ENCODE peak calls at places on chromosome 18, in eight cellular contexts. Z, P, Y, M, J, W, I and H are unnamed samples.

GRCh38 chr18:26442139-26442538 is 106.2 kb downstream of the KCTD1 start:
- DNase-seq in Z (peak; percentile 17), P (no peak), Y (no peak), M (no peak), J (no peak), W (no peak), I (no peak), H (no peak)

GRCh38 chr18:24762417-24762816 is 302.0 kb downstream of the HRH4 start:
- DNase-seq in Z (peak; percentile 36), P (no peak), Y (no peak), M (no peak), J (no peak), W (no peak), I (no peak), H (no peak)

GRCh38 chr18:24792164-24792563 is 331.7 kb downstream of the HRH4 start:
- DNase-seq in Z (no peak), P (no peak), Y (no peak), M (no peak), J (no peak), W (no peak), I (no peak), H (no peak)

GRCh38 chr18:49752095-49752457 is 61.3 kb downstream of the ACAA2 start:
- DNase-seq in Z (no peak), P (no peak), Y (no peak), M (no peak), J (no peak), W (no peak), I (no peak), H (no peak)

GRCh38 chr18:71036783-71037182 is 747.9 kb downstream of the SOCS6 start:
- DNase-seq in Z (no peak), P (no peak), Y (peak; percentile 9), M (no peak), J (peak; percentile 81), W (no peak), I (peak; percentile 75), H (no peak)

GRCh38 chr18:48553236-48553635 is 14.4 kb downstream of the CTIF start:
- DNase-seq in Z (peak; percentile 52), P (no peak), Y (no peak), M (no peak), J (no peak), W (no peak), I (no peak), H (no peak)

GRCh38 chr18:22470511-22471181 is 52.9 kb upstream of the CTAGE1 start:
- DNase-seq in Z (no peak), P (no peak), Y (peak; percentile 55), M (peak; percentile 36), J (no peak), W (no peak), I (no peak), H (no peak)

GRCh38 chr18:27599202-27599829 is 414.2 kb upstream of the CHST9 start:
- DNase-seq in Z (peak; percentile 33), P (peak; percentile 32), Y (peak; percentile 38), M (no peak), J (peak; percentile 65), W (peak; percentile 4), I (no peak), H (peak; percentile 69)

GRCh38 chr18:54359233-54359632 is 1.5 kb downstream of the C18orf54 start:
- DNase-seq in Z (peak; percentile 1), P (no peak), Y (no peak), M (no peak), J (peak; percentile 19), W (no peak), I (no peak), H (no peak)

GRCh38 chr18:9719421-9719981 is 11.4 kb downstream of the RAB31 start:
- DNase-seq in Z (peak; percentile 69), P (no peak), Y (peak; percentile 93), M (no peak), J (peak; percentile 85), W (peak; percentile 65), I (peak; percentile 82), H (no peak)

GRCh38 chr18:49041677-49042570 is 91.2 kb upstream of the SMAD7 start:
- DNase-seq in Z (peak; percentile 62), P (no peak), Y (peak; percentile 57), M (no peak), J (peak; percentile 78), W (no peak), I (no peak), H (no peak)

GRCh38 chr18:50569930-50570329 is 10.0 kb downstream of the MAPK4 start:
- DNase-seq in Z (no peak), P (no peak), Y (no peak), M (no peak), J (no peak), W (no peak), I (no peak), H (no peak)

GRCh38 chr18:46755315-46756171 is 1.3 kb downstream of the ST8SIA5 start:
- DNase-seq in Z (no peak), P (no peak), Y (no peak), M (no peak), J (no peak), W (no peak), I (peak; percentile 3), H (no peak)

GRCh38 chr18:80009661-80010550 is 21.5 kb upstream of the TXNL4A start:
- DNase-seq in Z (peak; percentile 97), P (no peak), Y (peak; percentile 84), M (peak; percentile 32), J (peak; percentile 95), W (peak; percentile 94), I (peak; percentile 71), H (no peak)

GRCh38 chr18:51195602-51196115 is 1.8 kb downstream of the MEX3C start:
- DNase-seq in Z (peak; percentile 20), P (no peak), Y (peak; percentile 62), M (peak; percentile 42), J (peak; percentile 61), W (no peak), I (peak; percentile 58), H (peak; percentile 17)

GRCh38 chr18:49017813-49018552 is 67.2 kb upstream of the SMAD7 start:
- DNase-seq in Z (no peak), P (no peak), Y (no peak), M (peak; percentile 11), J (no peak), W (no peak), I (no peak), H (no peak)

GRCh38 chr18:48866028-48866733 is 84.6 kb downstream of the SMAD7 start:
- DNase-seq in Z (peak; percentile 79), P (no peak), Y (peak; percentile 24), M (peak; percentile 69), J (no peak), W (peak; percentile 76), I (no peak), H (no peak)

GRCh38 chr18:49335677-49336076 is 124.8 kb downstream of the DYM start:
- DNase-seq in Z (no peak), P (no peak), Y (no peak), M (no peak), J (no peak), W (no peak), I (no peak), H (no peak)

DNA sequence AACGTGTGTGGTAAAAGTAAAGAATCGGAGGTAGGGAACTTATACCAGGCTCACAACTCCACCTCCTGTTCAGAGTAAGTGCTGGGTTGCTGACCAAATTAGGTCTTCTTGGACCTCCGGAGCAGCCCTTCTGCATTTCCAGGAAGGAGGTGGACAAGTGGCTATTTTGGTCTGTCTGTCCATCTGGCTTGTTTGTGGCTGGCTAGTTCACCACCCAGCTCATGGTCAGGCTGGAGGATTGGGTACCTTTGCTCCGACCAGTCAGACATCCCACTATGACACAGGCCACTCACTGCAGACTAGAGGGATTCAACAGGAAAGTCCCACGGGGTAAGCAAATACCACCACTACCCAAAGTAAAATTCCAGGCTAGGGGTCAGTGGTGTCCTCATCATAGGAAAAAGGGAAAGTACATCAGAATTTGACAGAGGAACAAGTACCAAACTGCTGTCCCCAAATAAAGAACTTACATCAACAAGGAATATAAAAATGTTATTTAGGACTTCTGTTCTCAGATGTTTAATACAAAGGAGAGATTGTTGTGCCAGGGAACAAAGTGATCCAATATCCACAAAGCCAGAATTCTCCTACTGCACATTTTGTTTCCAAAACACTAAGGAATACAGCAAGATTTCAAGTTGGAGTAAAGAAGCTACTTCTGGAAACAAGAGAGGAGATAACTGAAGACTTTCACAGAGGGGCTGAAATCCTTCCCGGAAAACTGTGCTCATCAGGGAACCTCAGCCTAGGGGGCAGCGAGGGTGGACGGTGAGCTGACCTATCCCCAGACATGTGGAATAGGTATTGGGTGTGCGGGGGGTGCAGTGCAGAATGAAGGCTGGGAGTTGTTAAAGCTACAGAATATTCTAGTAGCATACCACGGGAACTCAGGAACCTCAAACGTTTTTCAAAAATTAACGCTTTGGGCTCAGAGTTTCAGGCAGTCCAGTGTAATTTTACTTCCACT is 56.9 kb downstream of the BCL2 start:
- DNase-seq in Z (no peak), P (no peak), Y (no peak), M (no peak), J (no peak), W (no peak), I (no peak), H (no peak)
- TF ChIP-seq CTCF in Z (no peak), P (no peak), Y (no peak), M (no peak), J (peak; percentile 10), W (no peak), I (no peak), H (no peak)

GRCh38 chr18:32701288-32701687 is 71.5 kb downstream of the KLHL14 start:
- DNase-seq in Z (no peak), P (no peak), Y (no peak), M (no peak), J (no peak), W (no peak), I (no peak), H (no peak)
- TF ChIP-seq CTCF in Z (no peak), P (no peak), Y (no peak), M (no peak), J (no peak), W (no peak), I (no peak), H (no peak)

GRCh38 chr18:8426401-8426800 is 182.8 kb upstream of the RAB12 start:
- DNase-seq in Z (no peak), P (no peak), Y (no peak), M (no peak), J (no peak), W (no peak), I (no peak), H (peak; percentile 38)
- TF ChIP-seq CTCF in Z (no peak), P (peak; percentile 46), Y (peak; percentile 24), M (no peak), J (peak; percentile 46), W (peak; percentile 16), I (peak; percentile 57), H (peak; percentile 49)

GRCh38 chr18:75880913-75881504 is 453.5 kb upstream of the SMIM21 start:
- DNase-seq in Z (no peak), P (no peak), Y (no peak), M (no peak), J (no peak), W (no peak), I (no peak), H (no peak)

GRCh38 chr18:75880266-75880665 is 452.8 kb upstream of the SMIM21 start:
- DNase-seq in Z (no peak), P (no peak), Y (no peak), M (no peak), J (no peak), W (no peak), I (no peak), H (no peak)

GRCh38 chr18:75879196-75879595 is 451.7 kb upstream of the SMIM21 start:
- DNase-seq in Z (no peak), P (no peak), Y (no peak), M (no peak), J (no peak), W (no peak), I (no peak), H (no peak)

DNA sequence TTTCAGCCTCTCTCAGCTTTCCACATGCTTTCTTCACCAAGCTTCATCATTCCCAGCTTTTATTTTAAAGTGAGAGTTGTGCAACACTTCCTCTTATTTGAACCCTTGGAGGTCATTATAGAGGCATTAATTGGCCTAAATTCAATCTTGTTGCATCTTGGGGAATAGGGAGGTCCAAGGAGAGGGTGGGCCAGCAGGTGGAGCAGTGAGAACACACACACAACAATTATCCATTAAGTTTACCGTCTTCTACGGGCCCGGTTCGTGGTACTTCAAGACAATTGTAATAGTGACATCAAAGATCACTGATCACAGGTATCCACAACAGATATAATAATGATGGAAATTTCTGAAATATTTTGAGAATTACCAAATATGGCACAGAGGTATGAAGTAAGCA is 457.2 kb upstream of the SMIM21 start:
- DNase-seq in Z (no peak), P (no peak), Y (no peak), M (no peak), J (no peak), W (no peak), I (no peak), H (no peak)
- TF ChIP-seq CTCF in Z (no peak), P (no peak), Y (no peak), M (no peak), J (no peak), W (no peak), I (no peak), H (no peak)